ENCODE peak calls at places on chromosomes 11 and 22, in four cellular contexts. C is heart left ventricle, Q is ovary, L is WTC11. D is an unnamed sample.

GRCh38 chr11:98798333-98798732 is 222.4 kb upstream of the CNTN5 start:
- DNase-seq in C (no peak), Q (no peak), L (no peak), D (no peak)

GRCh38 chr22:41596776-41597634 is 7.4 kb upstream of the PMM1 start:
- DNase-seq in C (peak; percentile 66), Q (peak; percentile 74), L (peak; percentile 79), D (peak; percentile 73)

GRCh38 chr11:35678471-35678870 is 15.9 kb downstream of the TRIM44 start:
- DNase-seq in C (no peak), Q (no peak), L (peak; percentile 13), D (no peak)

GRCh38 chr11:117686711-117687110 is 110.3 kb downstream of the DSCAML1 start:
- DNase-seq in C (no peak), Q (no peak), L (no peak), D (no peak)

GRCh38 chr11:121722431-121723256 is 269.9 kb upstream of the SORL1-AS1 start:
- DNase-seq in C (peak; percentile 78), Q (peak; percentile 93), L (peak; percentile 63), D (peak; percentile 91)

GRCh38 chr11:123475478-123475877 is 45.4 kb downstream of the GRAMD1B start:
- DNase-seq in C (no peak), Q (no peak), L (no peak), D (no peak)

GRCh38 chr11:69367211-69367964 is 73.4 kb downstream of the MYEOV start:
- DNase-seq in C (no peak), Q (no peak), L (no peak), D (peak; percentile 47)

GRCh38 chr11:41414771-41415440 is 44.5 kb downstream of the LRRC4C start:
- DNase-seq in C (no peak), Q (no peak), L (no peak), D (no peak)

GRCh38 chr11:121129362-121130340 is 28.6 kb downstream of the TECTA start:
- DNase-seq in C (no peak), Q (no peak), L (no peak), D (no peak)

GRCh38 chr22:24474221-24474620 is 20.9 kb upstream of the UPB1 start:
- DNase-seq in C (no peak), Q (no peak), L (no peak), D (no peak)

GRCh38 chr11:34857463-34857862 is 58.7 kb downstream of the APIP start:
- DNase-seq in C (no peak), Q (no peak), L (no peak), D (no peak)

GRCh38 chr11:16299884-16300778 is 56.2 kb downstream of the SOX6 start:
- DNase-seq in C (no peak), Q (no peak), L (no peak), D (no peak)

GRCh38 chr11:85483861-85484260 is 143.3 kb downstream of the DLG2 start:
- DNase-seq in C (no peak), Q (no peak), L (no peak), D (no peak)

GRCh38 chr11:83948205-83948604 is 662.0 kb upstream of the CCDC90B start:
- DNase-seq in C (no peak), Q (no peak), L (no peak), D (no peak)

GRCh38 chr11:17782145-17782544 is 47.6 kb downstream of the KCNC1 start:
- DNase-seq in C (no peak), Q (no peak), L (no peak), D (no peak)

GRCh38 chr11:8066036-8066910 is 14.7 kb upstream of the TUB start:
- DNase-seq in C (no peak), Q (no peak), L (no peak), D (peak; percentile 70)

GRCh38 chr11:104148696-104149095 is 15.3 kb downstream of the PDGFD start:
- DNase-seq in C (no peak), Q (no peak), L (no peak), D (no peak)

GRCh38 chr11:36265793-36266628 is 23.2 kb downstream of the COMMD9 start:
- DNase-seq in C (peak; percentile 72), Q (peak; percentile 64), L (peak; percentile 80), D (no peak)

GRCh38 chr11:101881586-101881985 is 33.2 kb upstream of the CEP126 start:
- DNase-seq in C (no peak), Q (no peak), L (no peak), D (no peak)

GRCh38 chr11:803770-804598 is 1.0 kb downstream of the PIDD1 start:
- DNase-seq in C (no peak), Q (no peak), L (no peak), D (no peak)

GRCh38 chr11:116925050-116925449 is 87.6 kb upstream of the APOA1 start:
- DNase-seq in C (no peak), Q (no peak), L (no peak), D (no peak)

GRCh38 chr22:37817705-37818311 is 5.4 kb upstream of the GALR3 start:
- DNase-seq in C (peak; percentile 91), Q (peak; percentile 94), L (peak; percentile 94), D (peak; percentile 85)

GRCh38 chr22:37819100-37819433 is 4.1 kb upstream of the GALR3 start:
- DNase-seq in C (no peak), Q (no peak), L (no peak), D (no peak)

GRCh38 chr22:37816543-37817180 is 6.5 kb upstream of the GALR3 start:
- DNase-seq in C (no peak), Q (no peak), L (no peak), D (no peak)

GRCh38 chr22:37820350-37820749 is 2.8 kb upstream of the GALR3 start:
- DNase-seq in C (no peak), Q (no peak), L (no peak), D (no peak)

GRCh38 chr22:37818397-37819099 is 4.6 kb upstream of the GALR3 start:
- DNase-seq in C (peak; percentile 87), Q (peak; percentile 68), L (peak; percentile 75), D (no peak)
- TF ChIP-seq CTCF in C (peak; percentile 48), Q (peak; percentile 11), L (no peak), D (no peak)

DNA sequence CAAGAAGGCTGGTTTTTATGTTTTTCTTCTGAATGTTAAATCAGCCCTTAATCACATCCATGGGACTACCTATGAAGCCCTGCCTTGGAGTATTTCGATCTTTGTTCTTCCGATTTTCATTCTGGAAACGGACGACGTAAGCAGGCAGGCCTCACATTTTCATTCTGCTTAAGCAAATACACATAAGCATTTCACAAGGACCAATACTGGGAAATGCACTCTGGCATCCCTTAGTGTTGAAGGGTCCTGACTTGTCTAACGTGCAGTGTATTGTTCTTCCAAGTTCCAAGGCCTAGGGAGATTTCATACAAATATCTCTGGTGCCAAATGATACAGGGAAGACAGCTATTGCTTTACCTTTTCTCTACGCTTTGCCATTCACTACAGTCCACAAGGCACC is 143.8 kb downstream of the LARGE1 start:
- DNase-seq in C (no peak), Q (no peak), L (no peak), D (no peak)
- TF ChIP-seq CTCF in C (no peak), Q (no peak), L (no peak), D (no peak)

DNA sequence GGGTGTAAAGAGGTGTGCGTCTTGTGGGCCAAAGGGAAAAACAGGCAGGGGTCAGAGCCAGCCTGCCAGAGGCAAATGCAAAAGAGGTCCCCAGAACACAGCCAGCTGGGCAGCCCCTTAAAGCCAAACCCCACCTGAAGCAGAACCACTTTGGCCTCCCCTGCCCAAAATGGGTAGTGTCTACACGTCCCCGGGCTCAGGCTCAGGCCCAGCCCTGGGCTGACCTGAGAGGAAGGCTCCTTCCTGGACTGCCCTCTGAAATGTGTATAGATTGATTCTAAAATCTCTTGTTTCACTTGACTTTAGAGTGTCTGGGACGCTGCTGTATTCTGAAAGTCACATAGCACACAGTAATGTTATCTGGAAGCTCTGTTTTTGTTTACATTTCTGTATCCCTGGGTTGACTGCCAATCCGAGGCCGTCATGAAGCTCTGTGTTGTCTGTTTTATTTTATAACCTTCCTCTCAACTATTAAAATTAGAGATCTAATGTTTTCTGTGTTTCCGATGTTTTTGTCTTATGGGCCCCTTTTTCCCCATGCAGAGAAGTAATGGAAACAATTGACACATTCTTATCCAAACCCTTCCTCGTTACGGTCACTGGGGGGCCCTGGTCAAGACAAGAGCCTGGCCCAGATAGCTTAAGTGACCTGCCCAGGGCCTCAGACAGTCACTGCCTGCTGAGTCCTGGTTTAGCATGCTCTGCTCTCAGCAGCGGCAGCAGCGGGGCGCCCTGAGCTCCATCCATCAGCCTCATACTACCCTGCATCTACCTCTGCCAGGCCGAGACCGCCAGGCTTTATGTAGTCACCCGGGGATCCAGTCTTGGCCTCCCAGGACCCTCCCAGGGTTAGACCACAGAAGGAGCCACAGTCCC is 10.1 kb downstream of the OVOL1 start:
- DNase-seq in C (peak; percentile 17), Q (no peak), L (no peak), D (no peak)
- TF ChIP-seq CTCF in C (no peak), Q (no peak), L (no peak), D (no peak)

GRCh38 chr11:61787928-61788491 is 4.4 kb downstream of the TMEM258 start:
- DNase-seq in C (peak; percentile 56), Q (no peak), L (peak; percentile 66), D (no peak)

GRCh38 chr11:61782841-61783240 is 9.6 kb downstream of the TMEM258 start:
- DNase-seq in C (peak; percentile 29), Q (no peak), L (no peak), D (no peak)

GRCh38 chr11:61784506-61784805 is 7.9 kb downstream of the TMEM258 start:
- DNase-seq in C (peak; percentile 31), Q (no peak), L (no peak), D (no peak)

GRCh38 chr11:61783717-61784505 is 8.5 kb downstream of the TMEM258 start:
- DNase-seq in C (peak; percentile 32), Q (no peak), L (no peak), D (no peak)

DNA sequence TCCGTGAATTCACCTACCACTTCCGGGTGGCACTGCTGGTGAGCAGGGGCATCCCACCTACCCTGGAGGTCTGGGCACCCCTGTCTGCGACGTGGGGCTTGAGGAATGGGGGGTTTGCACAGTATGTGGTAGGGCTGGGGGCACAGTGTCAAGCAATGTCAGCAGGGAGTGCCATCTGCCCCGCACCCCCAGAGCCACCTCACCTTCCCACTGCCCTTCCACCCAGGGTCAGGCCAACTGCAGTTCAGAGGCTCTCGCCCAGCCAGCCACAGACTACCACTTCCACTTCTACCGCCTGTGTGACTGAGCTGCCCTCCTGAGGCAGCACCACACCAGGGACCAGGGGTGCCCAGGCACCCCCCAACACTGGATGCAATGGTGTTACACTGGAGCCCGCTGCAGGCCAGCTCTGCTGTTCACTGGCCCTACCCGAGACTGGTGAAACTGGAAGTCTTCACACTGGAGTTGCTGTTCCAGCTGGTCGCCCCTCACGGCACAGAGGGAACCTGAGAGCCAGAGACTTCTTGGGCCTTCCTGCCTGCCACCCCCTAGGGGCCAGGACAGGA is 6.5 kb downstream of the TMEM258 start:
- DNase-seq in C (peak; percentile 30), Q (no peak), L (no peak), D (no peak)
- TF ChIP-seq CTCF in C (no peak), Q (no peak), L (no peak), D (no peak)

GRCh38 chr22:27801197-27801615 is 350 bp downstream of the MN1 start:
- DNase-seq in C (peak; percentile 65), Q (no peak), L (peak; percentile 58), D (no peak)
- TF ChIP-seq CTCF in C (peak; percentile 27), Q (no peak), L (no peak), D (no peak)

DNA sequence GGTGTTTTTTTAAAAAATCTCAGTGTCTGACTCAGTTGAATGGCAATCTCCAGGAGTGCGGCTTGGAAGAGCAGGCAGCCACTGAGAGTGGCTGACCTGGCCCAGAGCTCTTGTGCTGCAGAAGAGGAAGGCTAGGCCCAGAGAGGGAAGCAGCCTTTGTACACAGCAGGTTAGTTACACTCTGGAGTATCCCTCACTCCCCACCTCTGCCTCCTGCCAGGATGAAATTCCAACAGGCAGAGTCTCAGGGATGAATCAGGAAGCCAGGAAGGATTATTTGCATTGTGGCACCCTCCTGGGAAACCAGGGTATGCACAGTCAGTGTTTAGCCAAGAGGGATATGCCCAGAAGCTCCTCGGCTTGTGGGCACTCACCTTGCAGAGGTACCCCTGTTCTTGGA is 93.5 kb upstream of the ISX start:
- DNase-seq in C (no peak), Q (no peak), L (peak; percentile 23), D (no peak)
- TF ChIP-seq CTCF in C (no peak), Q (no peak), L (no peak), D (no peak)